ENCODE peak calls at places on chromosomes 5 and 9, in ten cellular contexts. G, N, J, D, U, E, S, P, Q and Z are unnamed samples.

GRCh38 chr9:107423540-107423939 is 66.0 kb downstream of the KLF4 start:
- DNase-seq in G (no peak), E (no peak), N (no peak), D (no peak), U (no peak), J (no peak), S (no peak), Q (no peak), P (no peak), Z (no peak)

GRCh38 chr9:127786773-127787123 is 914 bp downstream of the CDK9 start:
- DNase-seq in U (no peak), D (no peak), N (no peak), J (peak), Q (no peak), G (no peak), S (no peak), E (no peak), P (no peak), Z (no peak)

GRCh38 chr9:86287013-86287412 is 4.7 kb upstream of the ISCA1 start:
- DNase-seq in Q (peak), E (no peak), N (peak), D (no peak), S (peak), U (peak), J (peak), P (no peak), G (no peak), Z (no peak)

GRCh38 chr9:123724211-123724831 is 205.6 kb downstream of the DENND1A start:
- DNase-seq in J (peak), U (no peak), G (no peak), P (no peak), D (no peak), N (peak), Q (no peak), S (no peak), E (no peak), Z (no peak)

GRCh38 chr5:59799668-59800374 is 93.7 kb downstream of the PDE4D start:
- DNase-seq in P (no peak), J (peak), S (peak), N (peak), U (peak), E (no peak), Q (peak), G (no peak), D (peak), Z (peak)

GRCh38 chr9:126335837-126336236 is 9.2 kb downstream of the MVB12B start:
- DNase-seq in D (no peak), S (no peak), P (no peak), E (no peak), N (no peak), Q (no peak), G (no peak), J (no peak), U (no peak), Z (no peak)

GRCh38 chr5:56123531-56124243 is 109.4 kb downstream of the ANKRD55 start:
- DNase-seq in P (no peak), U (no peak), S (no peak), D (no peak), Q (no peak), N (no peak), J (peak), E (no peak), G (peak), Z (no peak)

GRCh38 chr5:36644727-36645126 is 38.3 kb downstream of the SLC1A3 start:
- DNase-seq in G (no peak), P (no peak), U (no peak), N (no peak), E (no peak), S (no peak), D (no peak), Q (no peak), J (no peak), Z (no peak)

GRCh38 chr9:128117613-128118471 is 9.7 kb downstream of the PTGES2 start:
- DNase-seq in Q (peak), E (peak), J (peak), N (peak), P (peak), U (peak), D (peak), S (peak), G (peak), Z (peak)

GRCh38 chr9:27382989-27383388 is 86.0 kb upstream of the EQTN start:
- DNase-seq in Q (no peak), P (no peak), U (no peak), N (no peak), J (no peak), D (no peak), S (no peak), E (no peak), G (no peak), Z (no peak)

GRCh38 chr5:82749453-82749852 is 327.7 kb downstream of the TMEM167A start:
- DNase-seq in G (no peak), D (no peak), P (no peak), J (peak), Q (no peak), E (no peak), N (no peak), U (no peak), S (no peak), Z (no peak)

GRCh38 chr5:7897014-7897600 is 28.2 kb downstream of the MTRR start:
- DNase-seq in S (peak), G (peak), U (peak), J (peak), N (no peak), Q (no peak), E (no peak), D (no peak), P (no peak), Z (no peak)

GRCh38 chr5:40991168-40991980 is 79.8 kb downstream of the MROH2B start:
- DNase-seq in P (no peak), D (no peak), J (no peak), G (peak), N (no peak), S (no peak), U (no peak), Q (no peak), E (no peak), Z (no peak)